ENCODE peak calls at places on chromosome 5, in five cellular contexts. One of them, this sample, is unnamed.
A peak's percentile ranks its signal among the peaks of the same experiment; 100 is the strongest.

GRCh38 chr5:66805514-66806430 is 209.6 kb downstream of the MAST4 start:
- DNase-seq in stimulated activated CD8-positive, alpha-beta memory T cell treated with anti-CD3 and anti-CD28 coated beads, Interleukin-15, amount 100 ng/mL, for 48 hours: no peak
- DNase-seq in GDM1: no peak
- DNase-seq in fibroblast of mammary gland: no peak
- DNase-seq in coronary artery: no peak
- DNase-seq in this sample: no peak

GRCh38 chr5:67059747-67060490 is 136.7 kb downstream of the CD180 start:
- DNase-seq in stimulated activated CD8-positive, alpha-beta memory T cell treated with anti-CD3 and anti-CD28 coated beads, Interleukin-15, amount 100 ng/mL, for 48 hours: no peak
- DNase-seq in GDM1: no peak
- DNase-seq in fibroblast of mammary gland: peak; percentile 79
- DNase-seq in coronary artery: no peak
- DNase-seq in this sample: peak; percentile 81

GRCh38 chr5:6633469-6634326 is 458 bp downstream of the SRD5A1 start:
- DNase-seq in stimulated activated CD8-positive, alpha-beta memory T cell treated with anti-CD3 and anti-CD28 coated beads, Interleukin-15, amount 100 ng/mL, for 48 hours: no peak
- DNase-seq in GDM1: no peak
- DNase-seq in fibroblast of mammary gland: no peak
- DNase-seq in coronary artery: peak; percentile 78
- DNase-seq in this sample: peak; percentile 49

GRCh38 chr5:75002271-75002670 is 50.1 kb downstream of the GCNT4 start:
- DNase-seq in stimulated activated CD8-positive, alpha-beta memory T cell treated with anti-CD3 and anti-CD28 coated beads, Interleukin-15, amount 100 ng/mL, for 48 hours: no peak
- DNase-seq in GDM1: no peak
- DNase-seq in fibroblast of mammary gland: no peak
- DNase-seq in coronary artery: no peak
- DNase-seq in this sample: no peak

GRCh38 chr5:174093132-174093531 is 47.6 kb downstream of the NSG2 start:
- DNase-seq in stimulated activated CD8-positive, alpha-beta memory T cell treated with anti-CD3 and anti-CD28 coated beads, Interleukin-15, amount 100 ng/mL, for 48 hours: no peak
- DNase-seq in GDM1: no peak
- DNase-seq in fibroblast of mammary gland: no peak
- DNase-seq in coronary artery: no peak
- DNase-seq in this sample: no peak

GRCh38 chr5:151036556-151036955 is 16.2 kb downstream of the GPX3 start:
- DNase-seq in stimulated activated CD8-positive, alpha-beta memory T cell treated with anti-CD3 and anti-CD28 coated beads, Interleukin-15, amount 100 ng/mL, for 48 hours: no peak
- DNase-seq in GDM1: no peak
- DNase-seq in fibroblast of mammary gland: no peak
- DNase-seq in coronary artery: no peak
- DNase-seq in this sample: no peak

GRCh38 chr5:133319244-133319643 is 267.4 kb downstream of the HSPA4 start:
- DNase-seq in stimulated activated CD8-positive, alpha-beta memory T cell treated with anti-CD3 and anti-CD28 coated beads, Interleukin-15, amount 100 ng/mL, for 48 hours: no peak
- DNase-seq in GDM1: no peak
- DNase-seq in fibroblast of mammary gland: no peak
- DNase-seq in coronary artery: no peak
- DNase-seq in this sample: no peak

GRCh38 chr5:39076101-39076756 is 2.0 kb upstream of the RICTOR start:
- DNase-seq in stimulated activated CD8-positive, alpha-beta memory T cell treated with anti-CD3 and anti-CD28 coated beads, Interleukin-15, amount 100 ng/mL, for 48 hours: no peak
- DNase-seq in GDM1: no peak
- DNase-seq in fibroblast of mammary gland: no peak
- DNase-seq in coronary artery: no peak
- DNase-seq in this sample: no peak

GRCh38 chr5:123455640-123456039 is 32.4 kb upstream of the CEP120 start:
- DNase-seq in stimulated activated CD8-positive, alpha-beta memory T cell treated with anti-CD3 and anti-CD28 coated beads, Interleukin-15, amount 100 ng/mL, for 48 hours: no peak
- DNase-seq in GDM1: no peak
- DNase-seq in fibroblast of mammary gland: no peak
- DNase-seq in coronary artery: no peak
- DNase-seq in this sample: no peak

GRCh38 chr5:15013654-15014463 is 142.3 kb upstream of the ANKH start:
- DNase-seq in stimulated activated CD8-positive, alpha-beta memory T cell treated with anti-CD3 and anti-CD28 coated beads, Interleukin-15, amount 100 ng/mL, for 48 hours: no peak
- DNase-seq in GDM1: no peak
- DNase-seq in fibroblast of mammary gland: peak; percentile 74
- DNase-seq in coronary artery: no peak
- DNase-seq in this sample: peak; percentile 68

GRCh38 chr5:136021016-136021405 is 7.8 kb upstream of the TGFBI start:
- DNase-seq in stimulated activated CD8-positive, alpha-beta memory T cell treated with anti-CD3 and anti-CD28 coated beads, Interleukin-15, amount 100 ng/mL, for 48 hours: no peak
- DNase-seq in GDM1: no peak
- DNase-seq in fibroblast of mammary gland: peak; percentile 80
- DNase-seq in coronary artery: peak; percentile 47
- DNase-seq in this sample: peak; percentile 50

GRCh38 chr5:132760601-132761317 is 13.5 kb downstream of the CCNI2 start:
- DNase-seq in stimulated activated CD8-positive, alpha-beta memory T cell treated with anti-CD3 and anti-CD28 coated beads, Interleukin-15, amount 100 ng/mL, for 48 hours: no peak
- DNase-seq in GDM1: no peak
- DNase-seq in fibroblast of mammary gland: no peak
- DNase-seq in coronary artery: peak; percentile 43
- DNase-seq in this sample: no peak

GRCh38 chr5:83000922-83001321 is 76.3 kb downstream of the TMEM167A start:
- DNase-seq in stimulated activated CD8-positive, alpha-beta memory T cell treated with anti-CD3 and anti-CD28 coated beads, Interleukin-15, amount 100 ng/mL, for 48 hours: no peak
- DNase-seq in GDM1: no peak
- DNase-seq in fibroblast of mammary gland: no peak
- DNase-seq in coronary artery: no peak
- DNase-seq in this sample: no peak

GRCh38 chr5:1428107-1428506 is 17.1 kb downstream of the SLC6A3 start:
- DNase-seq in stimulated activated CD8-positive, alpha-beta memory T cell treated with anti-CD3 and anti-CD28 coated beads, Interleukin-15, amount 100 ng/mL, for 48 hours: no peak
- DNase-seq in GDM1: no peak
- DNase-seq in fibroblast of mammary gland: no peak
- DNase-seq in coronary artery: no peak
- DNase-seq in this sample: no peak

GRCh38 chr5:162209005-162209605 is 141.5 kb downstream of the GABRG2 start:
- DNase-seq in stimulated activated CD8-positive, alpha-beta memory T cell treated with anti-CD3 and anti-CD28 coated beads, Interleukin-15, amount 100 ng/mL, for 48 hours: no peak
- DNase-seq in GDM1: peak; percentile 28
- DNase-seq in fibroblast of mammary gland: no peak
- DNase-seq in coronary artery: no peak
- DNase-seq in this sample: no peak

GRCh38 chr5:172097356-172097755 is 90.7 kb downstream of the STK10 start:
- DNase-seq in stimulated activated CD8-positive, alpha-beta memory T cell treated with anti-CD3 and anti-CD28 coated beads, Interleukin-15, amount 100 ng/mL, for 48 hours: no peak
- DNase-seq in GDM1: no peak
- DNase-seq in fibroblast of mammary gland: no peak
- DNase-seq in coronary artery: no peak
- DNase-seq in this sample: no peak

GRCh38 chr5:147547730-147548129 is 37.9 kb upstream of the DPYSL3 start:
- DNase-seq in stimulated activated CD8-positive, alpha-beta memory T cell treated with anti-CD3 and anti-CD28 coated beads, Interleukin-15, amount 100 ng/mL, for 48 hours: no peak
- DNase-seq in GDM1: no peak
- DNase-seq in fibroblast of mammary gland: peak; percentile 45
- DNase-seq in coronary artery: no peak
- DNase-seq in this sample: no peak

GRCh38 chr5:63963080-63963735 is 963 bp upstream of the HTR1A start:
- DNase-seq in stimulated activated CD8-positive, alpha-beta memory T cell treated with anti-CD3 and anti-CD28 coated beads, Interleukin-15, amount 100 ng/mL, for 48 hours: no peak
- DNase-seq in GDM1: peak; percentile 46
- DNase-seq in fibroblast of mammary gland: peak; percentile 76
- DNase-seq in coronary artery: no peak
- DNase-seq in this sample: peak; percentile 13

GRCh38 chr5:89016741-89017312 is 133.8 kb upstream of the MEF2C start:
- DNase-seq in stimulated activated CD8-positive, alpha-beta memory T cell treated with anti-CD3 and anti-CD28 coated beads, Interleukin-15, amount 100 ng/mL, for 48 hours: no peak
- DNase-seq in GDM1: no peak
- DNase-seq in fibroblast of mammary gland: no peak
- DNase-seq in coronary artery: no peak
- DNase-seq in this sample: no peak

GRCh38 chr5:107104040-107104773 is 566.5 kb downstream of the EFNA5 start:
- DNase-seq in stimulated activated CD8-positive, alpha-beta memory T cell treated with anti-CD3 and anti-CD28 coated beads, Interleukin-15, amount 100 ng/mL, for 48 hours: no peak
- DNase-seq in GDM1: no peak
- DNase-seq in fibroblast of mammary gland: no peak
- DNase-seq in coronary artery: no peak
- DNase-seq in this sample: no peak

GRCh38 chr5:52579391-52579790 is 208.3 kb upstream of the ITGA1 start:
- DNase-seq in stimulated activated CD8-positive, alpha-beta memory T cell treated with anti-CD3 and anti-CD28 coated beads, Interleukin-15, amount 100 ng/mL, for 48 hours: no peak
- DNase-seq in GDM1: no peak
- DNase-seq in fibroblast of mammary gland: no peak
- DNase-seq in coronary artery: no peak
- DNase-seq in this sample: no peak

GRCh38 chr5:151200913-151201445 is 22.9 kb downstream of the CCDC69 start:
- DNase-seq in stimulated activated CD8-positive, alpha-beta memory T cell treated with anti-CD3 and anti-CD28 coated beads, Interleukin-15, amount 100 ng/mL, for 48 hours: no peak
- DNase-seq in GDM1: no peak
- DNase-seq in fibroblast of mammary gland: no peak
- DNase-seq in coronary artery: peak; percentile 17
- DNase-seq in this sample: no peak

GRCh38 chr5:96322217-96322616 is 110.8 kb downstream of the PCSK1 start:
- DNase-seq in stimulated activated CD8-positive, alpha-beta memory T cell treated with anti-CD3 and anti-CD28 coated beads, Interleukin-15, amount 100 ng/mL, for 48 hours: no peak
- DNase-seq in GDM1: no peak
- DNase-seq in fibroblast of mammary gland: no peak
- DNase-seq in coronary artery: no peak
- DNase-seq in this sample: no peak

GRCh38 chr5:74394924-74395880 is 245.3 kb downstream of the ENC1 start:
- DNase-seq in stimulated activated CD8-positive, alpha-beta memory T cell treated with anti-CD3 and anti-CD28 coated beads, Interleukin-15, amount 100 ng/mL, for 48 hours: no peak
- DNase-seq in GDM1: no peak
- DNase-seq in fibroblast of mammary gland: no peak
- DNase-seq in coronary artery: no peak
- DNase-seq in this sample: no peak

GRCh38 chr5:150703767-150704166 is 2.9 kb upstream of the RBM22 start:
- DNase-seq in stimulated activated CD8-positive, alpha-beta memory T cell treated with anti-CD3 and anti-CD28 coated beads, Interleukin-15, amount 100 ng/mL, for 48 hours: no peak
- DNase-seq in GDM1: no peak
- DNase-seq in fibroblast of mammary gland: peak; percentile 35
- DNase-seq in coronary artery: no peak
- DNase-seq in this sample: peak; percentile 28

GRCh38 chr5:95219411-95219810 is 65.5 kb downstream of the MCTP1 start:
- DNase-seq in stimulated activated CD8-positive, alpha-beta memory T cell treated with anti-CD3 and anti-CD28 coated beads, Interleukin-15, amount 100 ng/mL, for 48 hours: no peak
- DNase-seq in GDM1: no peak
- DNase-seq in fibroblast of mammary gland: no peak
- DNase-seq in coronary artery: no peak
- DNase-seq in this sample: no peak

GRCh38 chr5:38384396-38384795 is 126.0 kb downstream of the EGFLAM start:
- DNase-seq in stimulated activated CD8-positive, alpha-beta memory T cell treated with anti-CD3 and anti-CD28 coated beads, Interleukin-15, amount 100 ng/mL, for 48 hours: no peak
- DNase-seq in GDM1: no peak
- DNase-seq in fibroblast of mammary gland: no peak
- DNase-seq in coronary artery: no peak
- DNase-seq in this sample: no peak

This sample was measured in HCEC 1CT.